ENCODE peak calls at places on chromosomes 16 and 17, in six cellular contexts. L is KBM-7; J is choroid plexus epithelial cell; V is GM23248; F is NCI-H460; I is stimulated activated naive CD8-positive, alpha-beta T cell treated with anti-CD3 and anti-CD28 coated beads, Interleukin-15, amount 100 ng/mL, for 72 hours. U is an unnamed sample.

GRCh38 chr16:73154063-73154870 is 106.3 kb upstream of the ZFHX3 start:
- DNase-seq in F (no peak), L (peak; percentile 100), J (peak; percentile 42), V (no peak), I (no peak), U (no peak)

GRCh38 chr16:908526-909155 is 62.1 kb downstream of the LMF1 start:
- DNase-seq in L (no peak), I (no peak), F (no peak), V (no peak), J (no peak), U (no peak)

GRCh38 chr16:13973321-13974023 is 53.5 kb downstream of the ERCC4 start:
- DNase-seq in V (no peak), J (no peak), F (no peak), I (no peak), L (no peak), U (no peak)

GRCh38 chr16:17448640-17449638 is 21.8 kb downstream of the XYLT1 start:
- DNase-seq in I (no peak), V (no peak), L (peak; percentile 43), F (peak; percentile 45), J (no peak), U (peak; percentile 73)

GRCh38 chr16:57619606-57620315 is 8.7 kb upstream of the ADGRG1 start:
- DNase-seq in L (no peak), J (no peak), I (no peak), F (no peak), V (no peak), U (no peak)

GRCh38 chr17:19278729-19279128 is 41.6 kb downstream of the EPN2 start:
- DNase-seq in V (no peak), J (no peak), I (no peak), F (no peak), L (no peak), U (no peak)

GRCh38 chr17:28744104-28744801 is 442 bp downstream of the TRAF4 start:
- DNase-seq in I (no peak), V (peak; percentile 53), L (peak; percentile 52), J (peak; percentile 46), F (no peak), U (peak; percentile 85)

GRCh38 chr16:61813339-61813738 is 222.9 kb downstream of the CDH8 start:
- DNase-seq in L (no peak), F (no peak), I (no peak), V (no peak), J (no peak), U (no peak)

GRCh38 chr16:2520784-2521577 is 810 bp downstream of the AMDHD2 start:
- DNase-seq in J (peak; percentile 28), I (no peak), V (peak; percentile 67), L (peak; percentile 59), F (no peak), U (peak; percentile 78)

GRCh38 chr17:49495842-49496182 is 719 bp downstream of the NGFR start:
- DNase-seq in V (no peak), F (no peak), J (no peak), I (no peak), L (no peak), U (no peak)

GRCh38 chr17:39939588-39940419 is 12.3 kb downstream of the LRRC3C start:
- DNase-seq in V (peak; percentile 93), L (peak; percentile 72), F (no peak), I (peak; percentile 42), J (peak; percentile 94), U (peak; percentile 80)

GRCh38 chr17:78239489-78239931 is 8.1 kb downstream of the TMEM235 start:
- DNase-seq in V (no peak), F (no peak), I (no peak), L (peak; percentile 58), J (no peak), U (peak; percentile 83)

GRCh38 chr16:3149630-3150345 is 15.0 kb downstream of the ZNF213 start:
- DNase-seq in J (peak; percentile 76), L (peak; percentile 85), V (peak; percentile 78), I (peak; percentile 69), F (peak; percentile 70), U (peak; percentile 87)

GRCh38 chr16:30173054-30173453 is 10.3 kb upstream of the CORO1A start:
- DNase-seq in L (no peak), I (no peak), V (no peak), J (no peak), F (no peak), U (no peak)

GRCh38 chr17:41483991-41484826 is 3.3 kb upstream of the KRT35 start:
- DNase-seq in I (no peak), J (no peak), L (no peak), F (no peak), V (no peak), U (no peak)

GRCh38 chr16:53816211-53816610 is 112.3 kb downstream of the FTO start:
- DNase-seq in L (no peak), V (peak; percentile 77), F (no peak), J (peak; percentile 47), I (no peak), U (no peak)

GRCh38 chr16:91484-91883 is 13.5 kb downstream of the MPG start:
- DNase-seq in V (no peak), F (no peak), I (no peak), L (no peak), J (no peak), U (no peak)